ENCODE peak calls at places on chromosomes 4 and X, in seven cellular contexts. C is BJ, H is progenitor cell of endocrine pancreas, L is nephron progenitor cell, D is pancreas, A is dorsolateral prefrontal cortex, B is WTC11. X is an unnamed sample.

GRCh38 chr4:184746532-184746870 is 12.6 kb upstream of the CENPU start:
- DNase-seq in A (no peak), B (no peak), C (peak; percentile 66), H (no peak), D (no peak), L (no peak), X (no peak)

GRCh38 chr4:128358231-128358902 is 70.8 kb upstream of the PGRMC2 start:
- DNase-seq in D (no peak), C (peak; percentile 58), H (no peak), B (no peak), A (no peak), L (no peak), X (no peak)

GRCh38 chr4:89868999-89869589 is 25.6 kb upstream of the MMRN1 start:
- DNase-seq in B (no peak), H (no peak), L (no peak), A (no peak), D (no peak), C (no peak), X (no peak)

GRCh38 chrX:108028854-108029253 is 16.0 kb upstream of the VSIG1 start:
- DNase-seq in H (no peak), L (no peak), B (no peak), C (no peak), A (no peak), D (no peak), X (no peak)

GRCh38 chr4:81566076-81566663 is 94.5 kb upstream of the RASGEF1B start:
- DNase-seq in H (no peak), A (no peak), D (no peak), B (no peak), C (no peak), L (no peak), X (no peak)

GRCh38 chr4:111631157-111631999 is 513.9 kb upstream of the FAM241A start:
- DNase-seq in A (no peak), H (no peak), C (no peak), L (no peak), B (no peak), D (no peak), X (no peak)

GRCh38 chr4:66613591-66613990 is 931.7 kb downstream of the CENPC start:
- DNase-seq in A (no peak), L (no peak), D (no peak), C (no peak), B (no peak), H (no peak), X (no peak)

GRCh38 chr4:138110815-138111214 is 131.3 kb downstream of the SLC7A11 start:
- DNase-seq in D (no peak), C (no peak), H (no peak), B (no peak), L (no peak), A (no peak), X (no peak)

GRCh38 chr4:76226418-76226817 is 12.8 kb upstream of the SCARB2 start:
- DNase-seq in H (no peak), B (no peak), D (no peak), C (no peak), A (no peak), L (no peak), X (no peak)

GRCh38 chrX:104280609-104281008 is 25.9 kb upstream of the ESX1 start:
- DNase-seq in D (no peak), L (no peak), H (no peak), A (no peak), B (no peak), C (no peak), X (no peak)

GRCh38 chr4:91769912-91770311 is 533.9 kb upstream of the GRID2 start:
- DNase-seq in C (no peak), L (no peak), A (no peak), D (no peak), B (no peak), H (no peak), X (no peak)

GRCh38 chr4:156976147-156976546 is 4.5 kb upstream of the PDGFC start:
- DNase-seq in A (no peak), H (no peak), B (no peak), D (no peak), C (peak; percentile 57), L (no peak), X (no peak)

GRCh38 chr4:26000274-26000950 is 86.4 kb downstream of the SMIM20 start:
- DNase-seq in L (no peak), H (no peak), D (no peak), B (no peak), C (no peak), A (no peak), X (no peak)
- TF ChIP-seq CTCF in L (no peak), H (no peak), D (no peak), B (no peak), C (no peak), A (no peak), X (no peak)

DNA sequence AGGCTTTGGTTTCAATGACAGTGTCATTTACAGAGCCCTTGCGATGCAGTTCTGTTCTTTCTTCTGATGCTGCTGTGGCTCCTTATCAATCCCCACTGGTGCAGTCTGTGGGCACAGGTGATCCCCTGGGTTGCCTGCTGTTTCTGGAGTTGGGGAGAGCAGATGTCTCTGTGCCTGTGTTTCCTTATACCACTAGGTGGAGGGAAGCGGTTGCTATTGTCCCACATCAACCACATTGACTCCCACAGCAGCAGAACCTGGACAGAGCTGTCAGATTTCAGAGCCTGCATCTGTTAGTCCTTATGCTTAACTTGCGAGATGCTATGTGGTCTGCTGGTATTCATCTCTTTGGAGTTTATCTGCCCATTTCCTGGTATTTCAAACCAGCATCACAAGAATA is 57.7 kb downstream of the NEIL3 start:
- DNase-seq in D (no peak), A (no peak), B (peak; percentile 20), C (no peak), H (no peak), L (no peak), X (no peak)
- TF ChIP-seq CTCF in D (no peak), A (no peak), B (no peak), C (peak; percentile 36), H (peak; percentile 37), L (peak; percentile 18), X (no peak)

GRCh38 chrX:7552758-7553157 is 290.2 kb upstream of the VCX start:
- DNase-seq in C (no peak), D (no peak), H (no peak), L (no peak), B (no peak), A (no peak), X (no peak)
- TF ChIP-seq CTCF in C (no peak), D (no peak), H (peak; percentile 22), L (no peak), B (no peak), A (no peak), X (no peak)

DNA sequence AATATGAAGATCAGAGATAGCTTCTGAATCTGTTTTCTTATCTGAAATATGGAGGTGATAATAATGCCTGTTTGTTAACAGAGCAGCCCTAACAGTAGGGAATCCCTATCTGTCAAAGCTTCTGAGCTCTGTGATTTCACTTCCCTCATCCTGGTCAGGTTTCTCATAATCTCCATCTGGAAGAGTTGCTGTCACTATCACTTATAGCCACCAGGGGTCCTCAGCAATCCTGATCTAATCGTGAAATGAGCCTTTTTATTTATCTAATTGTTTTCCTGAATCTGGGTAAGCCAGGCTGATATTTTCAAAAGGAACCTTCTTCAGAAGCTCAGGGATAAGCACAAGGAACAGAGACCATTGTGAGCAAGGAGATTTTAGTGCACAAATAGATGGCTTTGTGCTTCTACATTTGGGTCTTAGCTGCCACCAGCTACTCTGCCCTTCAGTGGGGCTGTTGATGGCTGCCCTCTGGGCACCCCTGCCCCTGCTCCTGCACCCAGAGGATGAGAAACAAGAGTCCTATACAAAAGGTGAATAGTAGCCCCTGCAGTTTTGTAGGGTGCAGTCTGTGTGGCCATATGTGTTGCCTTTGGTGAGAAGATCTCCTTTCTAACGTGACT is 196.4 kb upstream of the RADX start:
- DNase-seq in A (no peak), C (no peak), L (peak; percentile 8), B (peak; percentile 10), H (no peak), D (no peak), X (no peak)
- TF ChIP-seq CTCF in A (peak; percentile 76), C (peak; percentile 56), L (peak; percentile 62), B (peak; percentile 33), H (peak; percentile 66), D (peak; percentile 51), X (peak; percentile 37)

GRCh38 chr4:78057135-78057599 is at the start of gene FRAS1:
- DNase-seq in C (no peak), D (peak; percentile 73), A (no peak), L (peak; percentile 78), H (peak; percentile 55), B (peak; percentile 75), X (peak; percentile 22)
- TF ChIP-seq CTCF in C (peak; percentile 25), D (no peak), A (no peak), L (no peak), H (peak; percentile 34), B (no peak), X (no peak)

GRCh38 chrX:66021407-66021757 is 18.5 kb downstream of the VSIG4 start:
- DNase-seq in H (no peak), B (no peak), L (no peak), C (no peak), A (no peak), D (no peak), X (no peak)

GRCh38 chrX:66023726-66024467 is 16.0 kb downstream of the VSIG4 start:
- DNase-seq in A (no peak), C (no peak), H (no peak), L (no peak), B (no peak), D (no peak), X (no peak)

GRCh38 chrX:66021758-66022741 is 17.8 kb downstream of the VSIG4 start:
- DNase-seq in D (peak; percentile 21), C (no peak), A (no peak), L (no peak), B (no peak), H (no peak), X (no peak)

GRCh38 chrX:66024570-66024969 is 15.3 kb downstream of the VSIG4 start:
- DNase-seq in D (no peak), C (no peak), A (no peak), B (no peak), H (no peak), L (no peak), X (no peak)

GRCh38 chrX:66022742-66023725 is 16.8 kb downstream of the VSIG4 start:
- DNase-seq in A (no peak), D (no peak), L (no peak), C (no peak), B (no peak), H (no peak), X (no peak)
- TF ChIP-seq CTCF in A (no peak), D (no peak), L (no peak), C (no peak), B (no peak), H (no peak), X (no peak)

GRCh38 chr4:121227254-121227867 is 63.2 kb upstream of the TNIP3 start:
- DNase-seq in L (no peak), A (no peak), D (no peak), H (no peak), B (no peak), C (no peak), X (no peak)
- TF ChIP-seq CTCF in L (no peak), A (no peak), D (no peak), H (peak; percentile 34), B (no peak), C (no peak), X (no peak)

DNA sequence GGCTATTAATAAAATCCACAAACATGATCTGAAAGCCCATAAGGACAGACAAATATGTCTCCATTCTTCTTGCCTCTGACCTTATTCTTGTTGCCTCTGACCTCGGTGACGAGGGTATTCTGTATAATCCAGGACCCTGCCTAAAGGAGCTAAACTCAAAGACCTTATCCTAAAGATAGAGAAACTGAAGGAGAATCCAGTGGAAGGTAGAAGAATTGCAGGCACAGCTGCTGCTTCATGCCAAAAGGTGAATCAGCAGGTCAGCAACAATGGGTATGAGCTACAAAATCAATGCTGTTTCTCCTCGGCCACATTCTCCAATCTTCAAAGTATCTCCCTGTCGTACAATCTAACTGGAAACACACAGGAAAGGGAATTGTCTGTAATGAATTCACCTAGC is 71.4 kb downstream of the INTS6L start:
- DNase-seq in D (no peak), B (no peak), C (no peak), L (no peak), H (no peak), A (no peak), X (no peak)
- TF ChIP-seq CTCF in D (no peak), B (no peak), C (no peak), L (no peak), H (no peak), A (no peak), X (no peak)

X was measured in activated B cell treated with CpG ODN at 0.5 μM for 24 hours.